ENCODE peak calls at places on chromosomes 4 and X, in eight cellular contexts. I is left kidney; Z is HFFc6; L is glutamatergic neuron; B is GM03348; S is activated CD8-positive, alpha-beta memory T cell treated with anti-CD3 and anti-CD28 coated beads for 1 hour; V is GM23248; N is ACHN. O is an unnamed sample.

GRCh38 chr4:144831971-144832370 is 186.0 kb downstream of the HHIP start:
- DNase-seq in L (no peak), N (no peak), S (no peak), I (no peak), Z (no peak), B (no peak), V (no peak), O (no peak)

GRCh38 chr4:59223292-59223941 is 1976.7 kb upstream of the ADGRL3 start:
- DNase-seq in V (no peak), B (no peak), S (no peak), L (no peak), Z (no peak), I (no peak), N (no peak), O (no peak)

GRCh38 chr4:8769645-8770517 is 101.8 kb downstream of the HMX1 start:
- DNase-seq in L (peak), B (no peak), I (no peak), N (no peak), S (no peak), V (no peak), Z (no peak), O (no peak)

GRCh38 chr4:113179996-113180395 is 130.5 kb downstream of the ANK2 start:
- DNase-seq in Z (peak), V (peak), N (no peak), B (peak), S (no peak), L (no peak), I (no peak), O (no peak)

GRCh38 chr4:6332042-6332668 is 62.5 kb downstream of the WFS1 start:
- DNase-seq in L (peak), S (no peak), Z (no peak), V (peak), N (peak), B (peak), I (peak), O (no peak)

GRCh38 chrX:1239681-1240142 is 27.3 kb upstream of the CRLF2 start:
- DNase-seq in S (no peak), Z (no peak), N (no peak), B (no peak), I (no peak), V (no peak), L (no peak), O (no peak)

GRCh38 chr4:110359076-110359475 is 116.9 kb upstream of the ENPEP start:
- DNase-seq in B (no peak), S (no peak), I (no peak), Z (no peak), N (no peak), L (no peak), V (no peak), O (no peak)

GRCh38 chr4:16952462-16952871 is 54.0 kb upstream of the LDB2 start:
- DNase-seq in S (no peak), I (peak), V (peak), N (no peak), Z (no peak), B (peak), L (no peak), O (no peak)

GRCh38 chr4:124710911-124711310 is 1.6 kb downstream of the ANKRD50 start:
- DNase-seq in Z (no peak), B (peak), V (peak), N (peak), I (peak), S (no peak), L (no peak), O (peak)

GRCh38 chr4:10816571-10816970 is 132.0 kb upstream of the CLNK start:
- DNase-seq in N (no peak), Z (no peak), L (no peak), I (no peak), S (no peak), V (no peak), B (no peak), O (no peak)

GRCh38 chr4:79237836-79238235 is 88.0 kb downstream of the NAA11 start:
- DNase-seq in B (no peak), N (no peak), S (no peak), Z (no peak), V (no peak), I (no peak), L (no peak), O (no peak)

GRCh38 chrX:15437724-15438123 is 53.5 kb upstream of the VEGFD start:
- DNase-seq in N (no peak), V (no peak), S (no peak), L (no peak), I (no peak), B (no peak), Z (no peak), O (no peak)

GRCh38 chr4:15695240-15695699 is 7.6 kb upstream of the BST1 start:
- DNase-seq in L (no peak), Z (peak), N (peak), S (no peak), V (peak), I (no peak), B (peak), O (peak)

GRCh38 chrX:27728291-27728690 is 79.5 kb upstream of the MAGEB10 start:
- DNase-seq in I (no peak), S (no peak), L (no peak), Z (no peak), N (no peak), V (no peak), B (no peak), O (peak)

GRCh38 chr4:55512077-55512476 is 34.6 kb downstream of the CLOCK start:
- DNase-seq in V (no peak), L (no peak), N (no peak), S (no peak), I (no peak), B (no peak), Z (no peak), O (no peak)

GRCh38 chr4:138892483-138893386 is 122.8 kb upstream of the NOCT start:
- DNase-seq in L (no peak), S (no peak), Z (no peak), B (peak), N (no peak), I (no peak), V (peak), O (peak)

GRCh38 chr4:65023877-65024670 is 614.8 kb upstream of the TECRL start:
- DNase-seq in N (no peak), B (no peak), S (no peak), Z (no peak), V (no peak), L (no peak), I (peak), O (no peak)

GRCh38 chr4:91590242-91590641 is 713.5 kb upstream of the GRID2 start:
- DNase-seq in I (no peak), N (no peak), L (no peak), S (no peak), V (no peak), Z (no peak), B (no peak), O (no peak)

GRCh38 chr4:171626554-171626953 is 186.7 kb upstream of the GALNTL6 start:
- DNase-seq in B (no peak), Z (no peak), S (no peak), L (no peak), V (no peak), I (no peak), N (no peak), O (no peak)

GRCh38 chrX:116289592-116289991 is 119.0 kb downstream of the AGTR2 start:
- DNase-seq in Z (no peak), S (no peak), I (no peak), V (no peak), L (no peak), N (no peak), B (no peak), O (no peak)

GRCh38 chr4:79308087-79308486 is 17.8 kb downstream of the NAA11 start:
- DNase-seq in L (no peak), I (no peak), Z (no peak), V (no peak), N (no peak), B (no peak), S (no peak), O (no peak)

GRCh38 chrX:20001615-20002014 is 10.8 kb upstream of the BCLAF3 start:
- DNase-seq in Z (no peak), N (no peak), I (peak), L (no peak), S (no peak), B (no peak), V (no peak), O (no peak)